ENCODE peak calls at places on chromosome 15, in ten cellular contexts. One of them, this sample, is unnamed.

GRCh38 chr15:51603002-51603401 is 19.6 kb downstream of the DMXL2 start:
- DNase-seq in GM10248: no peak
- DNase-seq in NCI-H187 treated with DMSO at 0.1 percent for 48 hours: no peak
- DNase-seq in stimulated activated CD8-positive, alpha-beta memory T cell treated with anti-CD3 and anti-CD28 coated beads, Interleukin-4, amount 100 ng/mL, for 4 hours: no peak
- DNase-seq in epithelial cell of proximal tubule: no peak
- DNase-seq in cardiac muscle cell: no peak
- DNase-seq in WTC11: no peak
- DNase-seq in left cardiac atrium: no peak
- DNase-seq in GM12892: no peak
- DNase-seq in A172: no peak
- DNase-seq in this sample: no peak

GRCh38 chr15:91940466-91941381 is 87.2 kb downstream of the SLCO3A1 start:
- DNase-seq in epithelial cell of proximal tubule: no peak
- DNase-seq in NCI-H187 treated with DMSO at 0.1 percent for 48 hours: no peak
- DNase-seq in cardiac muscle cell: no peak
- DNase-seq in WTC11: no peak
- DNase-seq in stimulated activated CD8-positive, alpha-beta memory T cell treated with anti-CD3 and anti-CD28 coated beads, Interleukin-4, amount 100 ng/mL, for 4 hours: no peak
- DNase-seq in GM10248: no peak
- DNase-seq in A172: no peak
- DNase-seq in left cardiac atrium: no peak
- DNase-seq in GM12892: no peak
- DNase-seq in this sample: no peak

GRCh38 chr15:70936326-70936725 is 43.7 kb downstream of the LRRC49 start:
- DNase-seq in WTC11: no peak
- DNase-seq in GM10248: no peak
- DNase-seq in GM12892: no peak
- DNase-seq in stimulated activated CD8-positive, alpha-beta memory T cell treated with anti-CD3 and anti-CD28 coated beads, Interleukin-4, amount 100 ng/mL, for 4 hours: no peak
- DNase-seq in cardiac muscle cell: peak; percentile 34
- DNase-seq in A172: no peak
- DNase-seq in epithelial cell of proximal tubule: no peak
- DNase-seq in left cardiac atrium: no peak
- DNase-seq in NCI-H187 treated with DMSO at 0.1 percent for 48 hours: peak; percentile 15
- DNase-seq in this sample: no peak

GRCh38 chr15:60751985-60752952 is 273.3 kb upstream of the ICE2 start:
- DNase-seq in GM12892: no peak
- DNase-seq in stimulated activated CD8-positive, alpha-beta memory T cell treated with anti-CD3 and anti-CD28 coated beads, Interleukin-4, amount 100 ng/mL, for 4 hours: no peak
- DNase-seq in A172: no peak
- DNase-seq in cardiac muscle cell: peak; percentile 90
- DNase-seq in NCI-H187 treated with DMSO at 0.1 percent for 48 hours: no peak
- DNase-seq in epithelial cell of proximal tubule: no peak
- DNase-seq in GM10248: no peak
- DNase-seq in left cardiac atrium: peak; percentile 48
- DNase-seq in WTC11: no peak
- DNase-seq in this sample: no peak

GRCh38 chr15:31080618-31081017 is 20.9 kb downstream of the TRPM1 start:
- DNase-seq in GM10248: no peak
- DNase-seq in NCI-H187 treated with DMSO at 0.1 percent for 48 hours: no peak
- DNase-seq in WTC11: peak; percentile 86
- DNase-seq in stimulated activated CD8-positive, alpha-beta memory T cell treated with anti-CD3 and anti-CD28 coated beads, Interleukin-4, amount 100 ng/mL, for 4 hours: no peak
- DNase-seq in cardiac muscle cell: peak; percentile 76
- DNase-seq in epithelial cell of proximal tubule: no peak
- DNase-seq in left cardiac atrium: peak; percentile 66
- DNase-seq in GM12892: no peak
- DNase-seq in A172: no peak
- DNase-seq in this sample: no peak

GRCh38 chr15:52213206-52213605 is 22.0 kb upstream of the GNB5 start:
- DNase-seq in A172: no peak
- DNase-seq in cardiac muscle cell: no peak
- DNase-seq in WTC11: no peak
- DNase-seq in NCI-H187 treated with DMSO at 0.1 percent for 48 hours: no peak
- DNase-seq in epithelial cell of proximal tubule: no peak
- DNase-seq in stimulated activated CD8-positive, alpha-beta memory T cell treated with anti-CD3 and anti-CD28 coated beads, Interleukin-4, amount 100 ng/mL, for 4 hours: no peak
- DNase-seq in GM10248: no peak
- DNase-seq in left cardiac atrium: no peak
- DNase-seq in GM12892: no peak
- DNase-seq in this sample: no peak

GRCh38 chr15:83850846-83851245 is 196.9 kb downstream of the ADAMTSL3 start:
- DNase-seq in stimulated activated CD8-positive, alpha-beta memory T cell treated with anti-CD3 and anti-CD28 coated beads, Interleukin-4, amount 100 ng/mL, for 4 hours: no peak
- DNase-seq in A172: no peak
- DNase-seq in left cardiac atrium: no peak
- DNase-seq in GM10248: no peak
- DNase-seq in GM12892: no peak
- DNase-seq in epithelial cell of proximal tubule: no peak
- DNase-seq in NCI-H187 treated with DMSO at 0.1 percent for 48 hours: no peak
- DNase-seq in cardiac muscle cell: no peak
- DNase-seq in WTC11: no peak
- DNase-seq in this sample: no peak

GRCh38 chr15:74132681-74133070 is 2.3 kb downstream of the ISLR2 start:
- DNase-seq in GM10248: no peak
- DNase-seq in epithelial cell of proximal tubule: no peak
- DNase-seq in A172: no peak
- DNase-seq in stimulated activated CD8-positive, alpha-beta memory T cell treated with anti-CD3 and anti-CD28 coated beads, Interleukin-4, amount 100 ng/mL, for 4 hours: no peak
- DNase-seq in GM12892: no peak
- DNase-seq in WTC11: no peak
- DNase-seq in cardiac muscle cell: no peak
- DNase-seq in NCI-H187 treated with DMSO at 0.1 percent for 48 hours: no peak
- DNase-seq in left cardiac atrium: no peak
- DNase-seq in this sample: no peak

GRCh38 chr15:25022233-25022632 is 67.4 kb downstream of the SNRPN start:
- DNase-seq in A172: peak; percentile 2
- DNase-seq in NCI-H187 treated with DMSO at 0.1 percent for 48 hours: no peak
- DNase-seq in GM12892: no peak
- DNase-seq in stimulated activated CD8-positive, alpha-beta memory T cell treated with anti-CD3 and anti-CD28 coated beads, Interleukin-4, amount 100 ng/mL, for 4 hours: no peak
- DNase-seq in left cardiac atrium: no peak
- DNase-seq in GM10248: no peak
- DNase-seq in cardiac muscle cell: peak; percentile 56
- DNase-seq in epithelial cell of proximal tubule: peak; percentile 10
- DNase-seq in WTC11: no peak
- DNase-seq in this sample: no peak

GRCh38 chr15:40266828-40267304 is 16.0 kb downstream of the ANKRD63 start:
- DNase-seq in epithelial cell of proximal tubule: peak; percentile 35
- DNase-seq in GM12892: no peak
- DNase-seq in left cardiac atrium: no peak
- DNase-seq in A172: peak; percentile 98
- DNase-seq in GM10248: no peak
- DNase-seq in cardiac muscle cell: peak; percentile 90
- DNase-seq in stimulated activated CD8-positive, alpha-beta memory T cell treated with anti-CD3 and anti-CD28 coated beads, Interleukin-4, amount 100 ng/mL, for 4 hours: no peak
- DNase-seq in NCI-H187 treated with DMSO at 0.1 percent for 48 hours: no peak
- DNase-seq in WTC11: no peak
- DNase-seq in this sample: no peak

GRCh38 chr15:96274698-96275097 is 55.8 kb upstream of the NR2F2 start:
- DNase-seq in stimulated activated CD8-positive, alpha-beta memory T cell treated with anti-CD3 and anti-CD28 coated beads, Interleukin-4, amount 100 ng/mL, for 4 hours: no peak
- DNase-seq in GM10248: no peak
- DNase-seq in GM12892: no peak
- DNase-seq in cardiac muscle cell: no peak
- DNase-seq in NCI-H187 treated with DMSO at 0.1 percent for 48 hours: no peak
- DNase-seq in left cardiac atrium: no peak
- DNase-seq in WTC11: no peak
- DNase-seq in epithelial cell of proximal tubule: no peak
- DNase-seq in A172: peak; percentile 62
- DNase-seq in this sample: no peak

GRCh38 chr15:22913646-22914380 is 66.4 kb downstream of the CYFIP1 start:
- DNase-seq in WTC11: no peak
- DNase-seq in NCI-H187 treated with DMSO at 0.1 percent for 48 hours: no peak
- DNase-seq in GM12892: no peak
- DNase-seq in stimulated activated CD8-positive, alpha-beta memory T cell treated with anti-CD3 and anti-CD28 coated beads, Interleukin-4, amount 100 ng/mL, for 4 hours: no peak
- DNase-seq in GM10248: no peak
- DNase-seq in left cardiac atrium: no peak
- DNase-seq in epithelial cell of proximal tubule: no peak
- DNase-seq in A172: no peak
- DNase-seq in cardiac muscle cell: no peak
- DNase-seq in this sample: no peak

GRCh38 chr15:46815765-46816164 is 901.5 kb upstream of the SEMA6D start:
- DNase-seq in NCI-H187 treated with DMSO at 0.1 percent for 48 hours: peak; percentile 11
- DNase-seq in GM10248: no peak
- DNase-seq in GM12892: no peak
- DNase-seq in cardiac muscle cell: no peak
- DNase-seq in epithelial cell of proximal tubule: no peak
- DNase-seq in A172: no peak
- DNase-seq in stimulated activated CD8-positive, alpha-beta memory T cell treated with anti-CD3 and anti-CD28 coated beads, Interleukin-4, amount 100 ng/mL, for 4 hours: no peak
- DNase-seq in WTC11: no peak
- DNase-seq in left cardiac atrium: peak; percentile 18
- DNase-seq in this sample: no peak

GRCh38 chr15:39616731-39617455 is 36.0 kb downstream of the THBS1 start:
- DNase-seq in cardiac muscle cell: no peak
- DNase-seq in GM10248: no peak
- DNase-seq in epithelial cell of proximal tubule: no peak
- DNase-seq in A172: no peak
- DNase-seq in GM12892: no peak
- DNase-seq in WTC11: no peak
- DNase-seq in left cardiac atrium: no peak
- DNase-seq in NCI-H187 treated with DMSO at 0.1 percent for 48 hours: no peak
- DNase-seq in stimulated activated CD8-positive, alpha-beta memory T cell treated with anti-CD3 and anti-CD28 coated beads, Interleukin-4, amount 100 ng/mL, for 4 hours: no peak
- DNase-seq in this sample: no peak

GRCh38 chr15:82105458-82106205 is 59.8 kb upstream of the MEX3B start:
- DNase-seq in NCI-H187 treated with DMSO at 0.1 percent for 48 hours: peak; percentile 28
- DNase-seq in cardiac muscle cell: peak; percentile 61
- DNase-seq in A172: peak; percentile 43
- DNase-seq in GM12892: no peak
- DNase-seq in epithelial cell of proximal tubule: no peak
- DNase-seq in GM10248: no peak
- DNase-seq in stimulated activated CD8-positive, alpha-beta memory T cell treated with anti-CD3 and anti-CD28 coated beads, Interleukin-4, amount 100 ng/mL, for 4 hours: no peak
- DNase-seq in WTC11: peak; percentile 35
- DNase-seq in left cardiac atrium: no peak
- DNase-seq in this sample: no peak

GRCh38 chr15:73927476-73928240 is 1.4 kb downstream of the LOXL1 start:
- DNase-seq in NCI-H187 treated with DMSO at 0.1 percent for 48 hours: no peak
- DNase-seq in epithelial cell of proximal tubule: no peak
- DNase-seq in A172: peak; percentile 36
- DNase-seq in WTC11: peak; percentile 74
- DNase-seq in stimulated activated CD8-positive, alpha-beta memory T cell treated with anti-CD3 and anti-CD28 coated beads, Interleukin-4, amount 100 ng/mL, for 4 hours: peak; percentile 50
- DNase-seq in GM10248: peak; percentile 65
- DNase-seq in left cardiac atrium: peak; percentile 64
- DNase-seq in GM12892: peak; percentile 63
- DNase-seq in cardiac muscle cell: peak; percentile 66
- DNase-seq in this sample: no peak

GRCh38 chr15:69729167-69729748 is 276.6 kb downstream of the RPLP1 start:
- DNase-seq in left cardiac atrium: no peak
- DNase-seq in stimulated activated CD8-positive, alpha-beta memory T cell treated with anti-CD3 and anti-CD28 coated beads, Interleukin-4, amount 100 ng/mL, for 4 hours: peak; percentile 38
- DNase-seq in GM10248: peak; percentile 60
- DNase-seq in GM12892: peak; percentile 45
- DNase-seq in A172: peak; percentile 12
- DNase-seq in epithelial cell of proximal tubule: no peak
- DNase-seq in cardiac muscle cell: peak; percentile 40
- DNase-seq in WTC11: peak; percentile 67
- DNase-seq in NCI-H187 treated with DMSO at 0.1 percent for 48 hours: no peak
- DNase-seq in this sample: no peak

GRCh38 chr15:50128266-50128665 is 9.2 kb upstream of the ATP8B4 start:
- DNase-seq in GM12892: no peak
- DNase-seq in cardiac muscle cell: no peak
- DNase-seq in left cardiac atrium: peak; percentile 74
- DNase-seq in epithelial cell of proximal tubule: no peak
- DNase-seq in stimulated activated CD8-positive, alpha-beta memory T cell treated with anti-CD3 and anti-CD28 coated beads, Interleukin-4, amount 100 ng/mL, for 4 hours: no peak
- DNase-seq in NCI-H187 treated with DMSO at 0.1 percent for 48 hours: no peak
- DNase-seq in A172: no peak
- DNase-seq in GM10248: no peak
- DNase-seq in WTC11: peak; percentile 14
- DNase-seq in this sample: no peak

GRCh38 chr15:77118787-77119410 is 48.0 kb upstream of the TSPAN3 start:
- DNase-seq in left cardiac atrium: no peak
- DNase-seq in GM12892: no peak
- DNase-seq in GM10248: peak; percentile 60
- DNase-seq in NCI-H187 treated with DMSO at 0.1 percent for 48 hours: no peak
- DNase-seq in epithelial cell of proximal tubule: no peak
- DNase-seq in stimulated activated CD8-positive, alpha-beta memory T cell treated with anti-CD3 and anti-CD28 coated beads, Interleukin-4, amount 100 ng/mL, for 4 hours: no peak
- DNase-seq in cardiac muscle cell: peak; percentile 89
- DNase-seq in WTC11: no peak
- DNase-seq in A172: peak; percentile 65
- DNase-seq in this sample: no peak

GRCh38 chr15:70494861-70495571 is 268.3 kb downstream of the UACA start:
- DNase-seq in GM12892: no peak
- DNase-seq in cardiac muscle cell: peak; percentile 91
- DNase-seq in NCI-H187 treated with DMSO at 0.1 percent for 48 hours: no peak
- DNase-seq in epithelial cell of proximal tubule: peak; percentile 65
- DNase-seq in GM10248: no peak
- DNase-seq in WTC11: no peak
- DNase-seq in A172: peak; percentile 96
- DNase-seq in stimulated activated CD8-positive, alpha-beta memory T cell treated with anti-CD3 and anti-CD28 coated beads, Interleukin-4, amount 100 ng/mL, for 4 hours: no peak
- DNase-seq in left cardiac atrium: peak; percentile 17
- DNase-seq in this sample: no peak

GRCh38 chr15:51782357-51782896 is 31.0 kb downstream of the TMOD2 start:
- DNase-seq in WTC11: no peak
- DNase-seq in cardiac muscle cell: no peak
- DNase-seq in NCI-H187 treated with DMSO at 0.1 percent for 48 hours: no peak
- DNase-seq in left cardiac atrium: no peak
- DNase-seq in stimulated activated CD8-positive, alpha-beta memory T cell treated with anti-CD3 and anti-CD28 coated beads, Interleukin-4, amount 100 ng/mL, for 4 hours: no peak
- DNase-seq in GM10248: no peak
- DNase-seq in GM12892: no peak
- DNase-seq in epithelial cell of proximal tubule: no peak
- DNase-seq in A172: no peak
- DNase-seq in this sample: no peak

GRCh38 chr15:57610130-57610529 is 18.4 kb downstream of the MYZAP start:
- DNase-seq in stimulated activated CD8-positive, alpha-beta memory T cell treated with anti-CD3 and anti-CD28 coated beads, Interleukin-4, amount 100 ng/mL, for 4 hours: no peak
- DNase-seq in GM12892: no peak
- DNase-seq in NCI-H187 treated with DMSO at 0.1 percent for 48 hours: no peak
- DNase-seq in A172: peak; percentile 76
- DNase-seq in WTC11: no peak
- DNase-seq in cardiac muscle cell: peak; percentile 31
- DNase-seq in left cardiac atrium: peak; percentile 76
- DNase-seq in GM10248: no peak
- DNase-seq in epithelial cell of proximal tubule: peak; percentile 10
- DNase-seq in this sample: no peak

This sample was measured in iPS DF 19.7.